ENCODE peak calls at places on chromosomes 16 and 17, in nine cellular contexts. One of them, this sample, is unnamed.

GRCh38 chr17:78379134-78379497 is 667 bp downstream of the PGS1 start:
- DNase-seq in left ventricle myocardium superior: no peak
- DNase-seq in AG09319: no peak
- DNase-seq in fibroblast of the aortic adventitia: peak; percentile 85
- DNase-seq in ELF-1: peak; percentile 34
- DNase-seq in WTC11: no peak
- DNase-seq in stimulated activated CD4-positive, alpha-beta T cell treated with anti-CD3 and anti-CD28 coated beads, Interleukin-4, amount 100 ng/mL, for 48 hours: no peak
- DNase-seq in frontal cortex: no peak
- DNase-seq in Panc1: no peak
- DNase-seq in this sample: no peak

GRCh38 chr16:80346160-80346632 is 194.6 kb upstream of the DYNLRB2 start:
- DNase-seq in ELF-1: no peak
- DNase-seq in Panc1: no peak
- DNase-seq in AG09319: peak; percentile 10
- DNase-seq in stimulated activated CD4-positive, alpha-beta T cell treated with anti-CD3 and anti-CD28 coated beads, Interleukin-4, amount 100 ng/mL, for 48 hours: no peak
- DNase-seq in WTC11: no peak
- DNase-seq in fibroblast of the aortic adventitia: peak; percentile 2
- DNase-seq in left ventricle myocardium superior: no peak
- DNase-seq in frontal cortex: no peak
- DNase-seq in this sample: no peak

GRCh38 chr16:49498241-49499017 is 124.8 kb downstream of the C16orf78 start:
- DNase-seq in fibroblast of the aortic adventitia: no peak
- DNase-seq in AG09319: no peak
- DNase-seq in left ventricle myocardium superior: no peak
- DNase-seq in Panc1: no peak
- DNase-seq in ELF-1: no peak
- DNase-seq in frontal cortex: no peak
- DNase-seq in WTC11: no peak
- DNase-seq in stimulated activated CD4-positive, alpha-beta T cell treated with anti-CD3 and anti-CD28 coated beads, Interleukin-4, amount 100 ng/mL, for 48 hours: no peak
- DNase-seq in this sample: no peak

GRCh38 chr17:61495161-61495857 is 43.1 kb downstream of the TBX4 start:
- DNase-seq in stimulated activated CD4-positive, alpha-beta T cell treated with anti-CD3 and anti-CD28 coated beads, Interleukin-4, amount 100 ng/mL, for 48 hours: no peak
- DNase-seq in WTC11: no peak
- DNase-seq in ELF-1: peak; percentile 27
- DNase-seq in left ventricle myocardium superior: no peak
- DNase-seq in frontal cortex: no peak
- DNase-seq in fibroblast of the aortic adventitia: peak; percentile 54
- DNase-seq in AG09319: peak; percentile 31
- DNase-seq in Panc1: no peak
- DNase-seq in this sample: no peak

GRCh38 chr17:76659928-76660614 is 16.5 kb upstream of the ST6GALNAC1 start:
- DNase-seq in ELF-1: peak; percentile 51
- DNase-seq in stimulated activated CD4-positive, alpha-beta T cell treated with anti-CD3 and anti-CD28 coated beads, Interleukin-4, amount 100 ng/mL, for 48 hours: no peak
- DNase-seq in left ventricle myocardium superior: peak; percentile 44
- DNase-seq in fibroblast of the aortic adventitia: peak; percentile 10
- DNase-seq in frontal cortex: no peak
- DNase-seq in AG09319: no peak
- DNase-seq in WTC11: no peak
- DNase-seq in Panc1: no peak
- DNase-seq in this sample: peak; percentile 14

GRCh38 chr17:45410144-45411091 is 22.3 kb downstream of the ARHGAP27 start:
- DNase-seq in stimulated activated CD4-positive, alpha-beta T cell treated with anti-CD3 and anti-CD28 coated beads, Interleukin-4, amount 100 ng/mL, for 48 hours: no peak
- DNase-seq in left ventricle myocardium superior: peak; percentile 61
- DNase-seq in WTC11: no peak
- DNase-seq in AG09319: no peak
- DNase-seq in fibroblast of the aortic adventitia: no peak
- DNase-seq in frontal cortex: no peak
- DNase-seq in ELF-1: no peak
- DNase-seq in Panc1: no peak
- DNase-seq in this sample: peak; percentile 50

GRCh38 chr16:2743007-2743810 is 9.2 kb upstream of the SRRM2 start:
- DNase-seq in AG09319: no peak
- DNase-seq in ELF-1: no peak
- DNase-seq in Panc1: no peak
- DNase-seq in WTC11: no peak
- DNase-seq in fibroblast of the aortic adventitia: no peak
- DNase-seq in stimulated activated CD4-positive, alpha-beta T cell treated with anti-CD3 and anti-CD28 coated beads, Interleukin-4, amount 100 ng/mL, for 48 hours: no peak
- DNase-seq in left ventricle myocardium superior: no peak
- DNase-seq in frontal cortex: no peak
- DNase-seq in this sample: no peak

GRCh38 chr16:63146251-63146650 is 1110.0 kb upstream of the CDH8 start:
- DNase-seq in frontal cortex: no peak
- DNase-seq in stimulated activated CD4-positive, alpha-beta T cell treated with anti-CD3 and anti-CD28 coated beads, Interleukin-4, amount 100 ng/mL, for 48 hours: no peak
- DNase-seq in Panc1: no peak
- DNase-seq in WTC11: no peak
- DNase-seq in fibroblast of the aortic adventitia: no peak
- DNase-seq in AG09319: no peak
- DNase-seq in ELF-1: no peak
- DNase-seq in left ventricle myocardium superior: no peak
- DNase-seq in this sample: no peak

GRCh38 chr16:38941-39892 is 14.2 kb downstream of the POLR3K start:
- DNase-seq in frontal cortex: no peak
- DNase-seq in left ventricle myocardium superior: no peak
- DNase-seq in stimulated activated CD4-positive, alpha-beta T cell treated with anti-CD3 and anti-CD28 coated beads, Interleukin-4, amount 100 ng/mL, for 48 hours: peak; percentile 22
- DNase-seq in AG09319: no peak
- DNase-seq in WTC11: no peak
- DNase-seq in fibroblast of the aortic adventitia: no peak
- DNase-seq in Panc1: no peak
- DNase-seq in ELF-1: no peak
- DNase-seq in this sample: peak; percentile 51

GRCh38 chr16:67055712-67056487 is 27.0 kb downstream of the CBFB start:
- DNase-seq in left ventricle myocardium superior: no peak
- DNase-seq in stimulated activated CD4-positive, alpha-beta T cell treated with anti-CD3 and anti-CD28 coated beads, Interleukin-4, amount 100 ng/mL, for 48 hours: peak; percentile 23
- DNase-seq in fibroblast of the aortic adventitia: peak; percentile 81
- DNase-seq in frontal cortex: no peak
- DNase-seq in WTC11: no peak
- DNase-seq in ELF-1: no peak
- DNase-seq in Panc1: peak; percentile 67
- DNase-seq in AG09319: peak; percentile 28
- DNase-seq in this sample: peak; percentile 20

GRCh38 chr16:68083861-68084503 is 1.2 kb upstream of the NFATC3 start:
- DNase-seq in Panc1: no peak
- DNase-seq in frontal cortex: no peak
- DNase-seq in AG09319: no peak
- DNase-seq in fibroblast of the aortic adventitia: no peak
- DNase-seq in ELF-1: peak; percentile 65
- DNase-seq in left ventricle myocardium superior: no peak
- DNase-seq in WTC11: peak; percentile 24
- DNase-seq in stimulated activated CD4-positive, alpha-beta T cell treated with anti-CD3 and anti-CD28 coated beads, Interleukin-4, amount 100 ng/mL, for 48 hours: no peak
- DNase-seq in this sample: no peak

GRCh38 chr17:79007504-79008381 is 1.8 kb downstream of the CANT1 start:
- DNase-seq in fibroblast of the aortic adventitia: no peak
- DNase-seq in Panc1: no peak
- DNase-seq in AG09319: no peak
- DNase-seq in stimulated activated CD4-positive, alpha-beta T cell treated with anti-CD3 and anti-CD28 coated beads, Interleukin-4, amount 100 ng/mL, for 48 hours: no peak
- DNase-seq in left ventricle myocardium superior: no peak
- DNase-seq in frontal cortex: no peak
- DNase-seq in WTC11: no peak
- DNase-seq in ELF-1: no peak
- DNase-seq in this sample: no peak

GRCh38 chr17:51590071-51590470 is 329.7 kb downstream of the UTP18 start:
- DNase-seq in AG09319: no peak
- DNase-seq in frontal cortex: no peak
- DNase-seq in stimulated activated CD4-positive, alpha-beta T cell treated with anti-CD3 and anti-CD28 coated beads, Interleukin-4, amount 100 ng/mL, for 48 hours: no peak
- DNase-seq in fibroblast of the aortic adventitia: no peak
- DNase-seq in left ventricle myocardium superior: no peak
- DNase-seq in ELF-1: no peak
- DNase-seq in Panc1: no peak
- DNase-seq in WTC11: no peak
- DNase-seq in this sample: no peak